ENCODE peak calls at places on chromosomes 11 and 22, in five cellular contexts. One of them, this sample, is unnamed.

GRCh38 chr11:117094776-117095175 is 3.5 kb downstream of the SIK3 start:
- DNase-seq in tibial artery: no peak
- DNase-seq in CD4-positive, CD25-positive, alpha-beta regulatory T cell: no peak
- DNase-seq in midbrain: peak
- DNase-seq in mesendoderm: peak
- DNase-seq in this sample: no peak

GRCh38 chr11:83157755-83158473 is 983 bp downstream of the PCF11 start:
- DNase-seq in tibial artery: peak
- DNase-seq in midbrain: peak
- DNase-seq in CD4-positive, CD25-positive, alpha-beta regulatory T cell: peak
- DNase-seq in mesendoderm: peak
- DNase-seq in this sample: peak

GRCh38 chr22:49972163-49973017 is 11.8 kb downstream of the PIM3 start:
- DNase-seq in CD4-positive, CD25-positive, alpha-beta regulatory T cell: no peak
- DNase-seq in tibial artery: peak
- DNase-seq in mesendoderm: no peak
- DNase-seq in midbrain: no peak
- DNase-seq in this sample: no peak

GRCh38 chr22:49564054-49564453 is 263.6 kb downstream of the BRD1 start:
- DNase-seq in mesendoderm: no peak
- DNase-seq in midbrain: no peak
- DNase-seq in tibial artery: no peak
- DNase-seq in CD4-positive, CD25-positive, alpha-beta regulatory T cell: no peak
- DNase-seq in this sample: no peak

GRCh38 chr22:37930270-37930951 is 23.0 kb downstream of the C22orf23 start:
- DNase-seq in midbrain: peak
- DNase-seq in CD4-positive, CD25-positive, alpha-beta regulatory T cell: no peak
- DNase-seq in mesendoderm: peak
- DNase-seq in tibial artery: no peak
- DNase-seq in this sample: no peak

GRCh38 chr11:10844816-10845215 is 13.0 kb downstream of the ZBED5 start:
- DNase-seq in mesendoderm: no peak
- DNase-seq in CD4-positive, CD25-positive, alpha-beta regulatory T cell: no peak
- DNase-seq in tibial artery: no peak
- DNase-seq in midbrain: no peak
- DNase-seq in this sample: no peak

GRCh38 chr11:279966-280761 is 2.0 kb downstream of the NLRP6 start:
- DNase-seq in CD4-positive, CD25-positive, alpha-beta regulatory T cell: peak
- DNase-seq in tibial artery: peak
- DNase-seq in mesendoderm: no peak
- DNase-seq in midbrain: no peak
- DNase-seq in this sample: peak

GRCh38 chr11:115950660-115951059 is 446.4 kb upstream of the CADM1 start:
- DNase-seq in tibial artery: no peak
- DNase-seq in mesendoderm: no peak
- DNase-seq in CD4-positive, CD25-positive, alpha-beta regulatory T cell: no peak
- DNase-seq in midbrain: no peak
- DNase-seq in this sample: no peak

GRCh38 chr11:72643547-72643946 is 30.7 kb downstream of the PDE2A start:
- DNase-seq in mesendoderm: no peak
- DNase-seq in tibial artery: peak
- DNase-seq in CD4-positive, CD25-positive, alpha-beta regulatory T cell: no peak
- DNase-seq in midbrain: no peak
- DNase-seq in this sample: no peak

GRCh38 chr11:12893787-12894672 is 115.1 kb upstream of the RASSF10 start:
- DNase-seq in tibial artery: peak
- DNase-seq in CD4-positive, CD25-positive, alpha-beta regulatory T cell: peak
- DNase-seq in midbrain: peak
- DNase-seq in mesendoderm: peak
- DNase-seq in this sample: peak

GRCh38 chr11:3738241-3738640 is 59.1 kb downstream of the NUP98 start:
- DNase-seq in tibial artery: no peak
- DNase-seq in mesendoderm: no peak
- DNase-seq in midbrain: no peak
- DNase-seq in CD4-positive, CD25-positive, alpha-beta regulatory T cell: no peak
- DNase-seq in this sample: no peak

GRCh38 chr11:46309669-46310288 is 32.3 kb downstream of the CREB3L1 start:
- DNase-seq in CD4-positive, CD25-positive, alpha-beta regulatory T cell: no peak
- DNase-seq in midbrain: no peak
- DNase-seq in tibial artery: no peak
- DNase-seq in mesendoderm: peak
- DNase-seq in this sample: no peak

GRCh38 chr11:61294717-61295595 is at the start of gene VWCE:
- DNase-seq in midbrain: no peak
- DNase-seq in mesendoderm: peak
- DNase-seq in tibial artery: peak
- DNase-seq in CD4-positive, CD25-positive, alpha-beta regulatory T cell: peak
- DNase-seq in this sample: peak

GRCh38 chr11:129416080-129416820 is 40.6 kb downstream of the BARX2 start:
- DNase-seq in mesendoderm: no peak
- DNase-seq in CD4-positive, CD25-positive, alpha-beta regulatory T cell: no peak
- DNase-seq in tibial artery: no peak
- DNase-seq in midbrain: no peak
- DNase-seq in this sample: no peak

GRCh38 chr22:41660416-41660815 is 28.3 kb downstream of the SNU13 start:
- DNase-seq in mesendoderm: no peak
- DNase-seq in CD4-positive, CD25-positive, alpha-beta regulatory T cell: no peak
- DNase-seq in midbrain: no peak
- DNase-seq in tibial artery: peak
- DNase-seq in this sample: no peak